ENCODE peak calls at places on chromosomes 16 and 17, in eight cellular contexts. I is 8988T; U is RPMI7951; Q is GDM1; H is LoVo; D is OCI-LY7; G is activated CD4-positive, alpha-beta T cell treated with anti-CD3 and anti-CD28 coated beads, Interleukin-2, amount 10 ng/mL, durations not matched to agents 7 days and 5 days; F is DMS53. K is an unnamed sample.

GRCh38 chr16:59540621-59541020 is 806.5 kb upstream of the GOT2 start:
- DNase-seq in I (no peak), U (peak; percentile 2), Q (no peak), H (no peak), D (no peak), G (no peak), F (no peak), K (no peak)

GRCh38 chr17:68006797-68007196 is 10.5 kb upstream of the C17orf58 start:
- DNase-seq in I (no peak), U (no peak), Q (no peak), H (no peak), D (no peak), G (no peak), F (no peak), K (no peak)

GRCh38 chr16:8936421-8936820 is 27.3 kb downstream of the USP7 start:
- DNase-seq in I (no peak), U (peak; percentile 26), Q (no peak), H (peak; percentile 22), D (peak; percentile 66), G (peak; percentile 82), F (peak; percentile 64), K (peak; percentile 47)

GRCh38 chr16:4172070-4172469 is 55.8 kb upstream of the ADCY9 start:
- DNase-seq in I (no peak), U (no peak), Q (no peak), H (no peak), D (no peak), G (no peak), F (no peak), K (no peak)

GRCh38 chr17:34299918-34300600 is 14.5 kb downstream of the CCL11 start:
- DNase-seq in I (no peak), U (peak; percentile 36), Q (no peak), H (no peak), D (no peak), G (no peak), F (no peak), K (no peak)

GRCh38 chr17:75490173-75490743 is 25.1 kb downstream of the CASKIN2 start:
- DNase-seq in I (no peak), U (no peak), Q (no peak), H (no peak), D (no peak), G (no peak), F (no peak), K (no peak)

GRCh38 chr16:66342294-66342900 is 24.1 kb upstream of the CDH5 start:
- DNase-seq in I (peak; percentile 89), U (peak; percentile 25), Q (no peak), H (peak; percentile 30), D (peak; percentile 35), G (peak; percentile 21), F (peak; percentile 40), K (no peak)

GRCh38 chr17:73090396-73091202 is 1.9 kb downstream of the SLC39A11 start:
- DNase-seq in I (no peak), U (no peak), Q (no peak), H (no peak), D (no peak), G (no peak), F (no peak), K (no peak)

GRCh38 chr17:32275060-32276042 is 9.7 kb downstream of the RHBDL3 start:
- DNase-seq in I (peak; percentile 72), U (peak; percentile 95), Q (peak; percentile 54), H (no peak), D (no peak), G (no peak), F (peak; percentile 68), K (no peak)

GRCh38 chr17:7582401-7583252 is 1.0 kb upstream of the MPDU1 start:
- DNase-seq in I (no peak), U (no peak), Q (no peak), H (no peak), D (no peak), G (no peak), F (peak; percentile 57), K (no peak)

GRCh38 chr17:37791434-37791833 is 46.6 kb upstream of the HNF1B start:
- DNase-seq in I (no peak), U (peak; percentile 47), Q (peak; percentile 50), H (no peak), D (peak; percentile 62), G (peak; percentile 79), F (peak; percentile 58), K (peak; percentile 63)

GRCh38 chr17:76271669-76272540 is 6.8 kb downstream of the UBALD2 start:
- DNase-seq in I (no peak), U (no peak), Q (no peak), H (no peak), D (peak; percentile 89), G (peak; percentile 80), F (peak; percentile 40), K (no peak)

GRCh38 chr16:82954224-82954929 is 327.6 kb downstream of the CDH13 start:
- DNase-seq in I (no peak), U (peak; percentile 72), Q (no peak), H (no peak), D (no peak), G (no peak), F (no peak), K (no peak)

GRCh38 chr16:60073376-60073775 is 1339.3 kb upstream of the GOT2 start:
- DNase-seq in I (no peak), U (peak; percentile 5), Q (no peak), H (no peak), D (no peak), G (no peak), F (no peak), K (no peak)

K was measured in KBM-7.